ENCODE peak calls at places on chromosomes 6 and 20, in ten cellular contexts. K, F, T, Y, D, S, U, R, B and J are unnamed samples.

GRCh38 chr6:113630738-113631535 is 226.2 kb upstream of the MARCKS start:
- DNase-seq in T (no peak), R (no peak), Y (no peak), F (peak), K (no peak), B (no peak), U (no peak), D (no peak), S (no peak), J (no peak)

GRCh38 chr20:57426831-57427230 is 35.6 kb downstream of the RBM38 start:
- DNase-seq in D (no peak), U (no peak), R (no peak), B (no peak), F (no peak), S (no peak), K (no peak), T (no peak), Y (no peak), J (no peak)

GRCh38 chr6:20044883-20045282 is 167.4 kb downstream of the MBOAT1 start:
- DNase-seq in R (no peak), T (no peak), Y (no peak), F (no peak), S (no peak), B (no peak), U (no peak), K (no peak), D (no peak), J (no peak)

GRCh38 chr20:60201198-60201597 is 243.0 kb downstream of the CDH26 start:
- DNase-seq in R (no peak), U (no peak), F (no peak), D (no peak), T (no peak), Y (no peak), B (no peak), S (no peak), K (no peak), J (no peak)

GRCh38 chr6:50007821-50008220 is 14.0 kb downstream of the DEFB110 start:
- DNase-seq in Y (no peak), T (peak), D (no peak), R (no peak), F (no peak), S (no peak), K (no peak), B (no peak), U (no peak), J (no peak)

GRCh38 chr20:38162149-38162548 is 2.9 kb downstream of the TGM2 start:
- DNase-seq in K (no peak), S (no peak), T (no peak), Y (no peak), B (no peak), F (no peak), U (no peak), D (no peak), R (no peak), J (no peak)

GRCh38 chr6:39546731-39547130 is 178.5 kb downstream of the KIF6 start:
- DNase-seq in K (no peak), B (no peak), R (no peak), S (no peak), Y (no peak), U (no peak), D (no peak), F (no peak), T (no peak), J (no peak)

GRCh38 chr6:44258325-44258863 is 1.1 kb upstream of the SLC35B2 start:
- DNase-seq in S (no peak), D (no peak), B (no peak), T (no peak), U (no peak), Y (no peak), R (no peak), F (peak), K (no peak), J (no peak)

GRCh38 chr20:7080472-7080871 is 313.0 kb downstream of the BMP2 start:
- DNase-seq in B (no peak), D (no peak), K (no peak), U (no peak), S (no peak), Y (no peak), F (no peak), R (no peak), T (no peak), J (no peak)

GRCh38 chr6:103800131-103800670 is 1059.5 kb downstream of the HACE1 start:
- DNase-seq in S (no peak), F (no peak), T (no peak), U (no peak), B (no peak), Y (no peak), D (no peak), K (no peak), R (no peak), J (no peak)

GRCh38 chr6:835476-836160 is 142.7 kb upstream of the EXOC2 start:
- DNase-seq in D (no peak), T (no peak), B (no peak), S (no peak), K (no peak), F (peak), Y (no peak), U (peak), R (no peak), J (no peak)

GRCh38 chr6:89048286-89048923 is 32.1 kb upstream of the PNRC1 start:
- DNase-seq in D (no peak), B (no peak), R (no peak), K (no peak), F (no peak), S (no peak), Y (no peak), U (no peak), T (no peak), J (no peak)

GRCh38 chr6:64520050-64520449 is 884.4 kb downstream of the PHF3 start:
- DNase-seq in Y (no peak), D (no peak), B (no peak), S (no peak), U (peak), R (no peak), K (no peak), F (no peak), T (peak), J (no peak)

GRCh38 chr6:52546192-52546591 is 30.7 kb downstream of the TRAM2 start:
- DNase-seq in T (no peak), B (no peak), R (no peak), U (no peak), Y (no peak), S (no peak), F (no peak), D (no peak), K (no peak), J (no peak)

GRCh38 chr20:5719861-5720401 is 30.3 kb upstream of the SHLD1 start:
- DNase-seq in R (no peak), B (no peak), T (no peak), K (no peak), U (peak), S (no peak), Y (no peak), D (no peak), F (no peak), J (no peak)

GRCh38 chr6:62285612-62286469 is at the start of gene KHDRBS2:
- DNase-seq in K (peak), T (no peak), F (peak), D (peak), Y (peak), R (peak), B (peak), S (peak), U (peak), J (peak)

GRCh38 chr6:158763440-158764187 is 55.6 kb downstream of the EZR start:
- DNase-seq in T (no peak), Y (no peak), D (no peak), S (no peak), R (no peak), K (no peak), B (peak), F (no peak), U (no peak), J (no peak)
- TF ChIP-seq POLR2A in T (no peak), Y (no peak), D (no peak), S (no peak), R (no peak), K (no peak), B (no peak), F (no peak), U (no peak), J (no peak)

DNA sequence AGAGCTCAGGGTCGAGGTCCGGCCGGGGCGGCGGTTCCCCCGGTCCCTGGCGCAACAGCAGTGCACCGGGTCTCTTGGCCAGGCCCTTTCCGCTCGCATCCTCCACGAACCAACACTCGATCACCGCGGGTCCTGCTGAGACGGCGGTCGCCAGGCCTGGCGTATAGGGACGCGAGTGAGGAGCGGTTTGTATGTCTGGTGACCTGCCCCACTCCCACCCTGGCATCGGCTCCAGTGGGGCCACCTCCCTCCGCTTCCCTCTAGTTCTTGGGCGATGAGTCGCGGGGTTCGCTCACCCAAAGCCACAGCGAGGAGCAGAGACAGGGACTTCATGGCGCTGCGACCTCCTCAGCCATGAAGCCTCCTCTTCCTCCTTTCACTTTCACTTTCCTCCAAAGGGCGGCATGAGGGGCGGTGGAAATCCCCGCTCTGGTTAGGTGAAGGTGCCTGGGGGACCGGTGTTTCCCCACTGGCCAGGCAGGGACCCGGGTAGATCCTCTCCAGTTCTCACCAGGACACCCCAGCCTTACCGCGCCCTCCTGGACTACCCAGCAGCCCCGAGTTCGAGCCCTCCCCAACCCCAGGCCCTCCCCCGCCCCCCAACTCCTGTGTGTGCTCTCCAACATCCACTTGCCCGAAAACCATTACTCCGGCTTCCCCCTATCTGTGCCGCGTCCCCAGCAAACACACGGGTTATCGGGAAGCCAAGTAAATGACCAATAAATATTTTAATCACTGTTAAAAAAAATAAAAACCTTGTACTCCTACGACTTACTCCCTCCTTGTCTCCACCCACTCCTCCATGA is at the start of gene TAPBP:
- DNase-seq in S (no peak), U (peak), Y (no peak), T (peak), F (peak), R (peak), K (peak), D (peak), B (peak), J (peak)
- TF ChIP-seq POLR2A in S (no peak), U (no peak), Y (no peak), T (no peak), F (no peak), R (peak), K (no peak), D (peak), B (peak), J (peak)

GRCh38 chr20:62482136-62482833 is 6.5 kb upstream of the GATA5 start:
- DNase-seq in F (no peak), R (no peak), U (no peak), D (no peak), B (peak), T (no peak), K (peak), Y (no peak), S (no peak), J (no peak)
- TF ChIP-seq POLR2A in F (no peak), R (no peak), U (no peak), D (no peak), B (no peak), T (no peak), K (no peak), Y (no peak), S (no peak), J (no peak)

DNA sequence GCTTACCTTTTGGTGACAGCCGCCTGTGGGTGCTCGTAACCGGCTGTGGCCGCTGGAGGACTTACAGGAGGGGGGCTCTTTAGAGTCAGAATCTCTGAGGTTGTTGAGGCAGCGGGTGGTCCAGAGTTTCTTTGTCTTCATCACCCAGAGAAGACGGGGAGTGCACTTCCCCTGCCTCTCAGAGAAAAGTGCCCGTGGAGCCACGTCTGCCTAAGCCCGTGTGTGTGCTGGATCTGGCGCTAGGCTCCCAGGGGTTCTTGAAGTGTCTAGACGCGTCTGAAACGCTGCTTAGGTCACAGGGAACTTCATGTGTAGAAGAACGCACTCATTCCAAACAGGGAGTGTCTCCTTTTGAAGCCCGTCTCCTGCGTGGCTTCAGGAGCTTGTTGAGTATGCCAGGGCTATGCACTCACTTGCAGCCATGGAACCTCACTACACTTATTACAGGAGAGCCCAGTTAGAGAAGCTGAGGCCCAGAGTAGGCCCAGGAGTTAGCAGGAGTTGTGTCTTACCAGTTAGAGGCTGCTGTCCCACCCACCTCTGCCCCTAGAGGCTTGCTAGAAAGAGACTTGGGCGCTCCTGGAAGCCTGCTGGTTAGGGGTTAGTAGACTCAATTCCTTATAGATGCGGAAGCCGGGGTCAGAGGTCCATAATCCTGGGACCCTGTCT is 1.3 kb downstream of the LSM14B start:
- DNase-seq in R (no peak), D (no peak), T (no peak), Y (no peak), S (no peak), U (no peak), F (no peak), B (no peak), K (no peak), J (no peak)
- TF ChIP-seq POLR2A in R (no peak), D (no peak), T (no peak), Y (no peak), S (no peak), U (no peak), F (no peak), B (no peak), K (no peak), J (no peak)

DNA sequence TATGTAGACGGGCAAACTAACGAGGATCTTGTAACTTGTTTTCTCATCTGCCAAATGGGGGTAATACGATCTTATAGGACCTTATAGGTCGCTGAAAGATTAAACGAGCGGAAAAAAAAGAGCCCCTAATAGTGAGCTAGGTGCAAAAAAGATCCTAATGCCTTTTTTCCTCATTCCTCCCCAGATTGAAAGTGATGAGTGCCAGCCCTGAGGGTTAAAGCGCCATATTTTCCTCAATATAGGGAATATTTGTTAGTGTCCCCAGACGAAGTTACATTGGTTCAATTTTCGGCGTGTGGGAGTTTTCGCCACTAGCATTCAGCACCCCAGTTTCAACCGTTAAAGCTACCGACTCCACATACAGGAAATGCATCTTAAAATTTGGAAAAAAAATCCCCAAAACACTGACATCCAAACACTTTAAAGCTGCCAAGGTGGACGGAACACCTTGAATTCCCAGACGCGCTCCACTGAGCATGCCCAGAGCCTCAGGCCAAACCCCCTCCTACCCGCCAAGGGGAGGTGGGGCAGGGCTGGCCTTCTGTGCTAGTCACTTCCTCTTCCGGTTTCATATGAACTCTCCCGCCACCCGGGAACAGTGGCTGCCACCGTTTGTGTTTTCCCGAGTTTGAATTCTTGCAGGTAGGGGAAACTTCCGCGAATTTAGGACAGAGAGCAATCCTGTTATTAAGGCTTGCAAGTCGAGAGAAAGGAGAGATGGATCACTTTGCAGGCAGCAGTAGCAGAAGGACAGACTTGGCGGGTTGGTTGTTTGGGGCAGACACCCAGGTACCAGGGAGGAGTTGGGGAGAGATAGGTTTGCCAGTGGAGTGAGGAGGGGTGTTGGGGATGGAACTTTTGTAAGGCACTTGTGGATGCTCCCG is at the start of gene PRIM2:
- DNase-seq in T (peak), R (peak), F (peak), B (peak), Y (peak), U (peak), S (peak), D (peak), K (peak), J (peak)
- TF ChIP-seq POLR2A in T (peak), R (no peak), F (no peak), B (no peak), Y (no peak), U (peak), S (no peak), D (peak), K (no peak), J (peak)

GRCh38 chr6:106549521-106549920 is 79.8 kb downstream of the RTN4IP1 start:
- DNase-seq in R (no peak), B (no peak), U (no peak), D (no peak), T (no peak), F (no peak), S (no peak), Y (no peak), K (no peak), J (no peak)

GRCh38 chr6:106546322-106547052 is 82.8 kb downstream of the RTN4IP1 start:
- DNase-seq in K (no peak), D (no peak), Y (no peak), U (peak), R (no peak), F (no peak), B (no peak), S (no peak), T (no peak), J (no peak)

GRCh38 chr6:106547961-106548453 is 81.3 kb downstream of the RTN4IP1 start:
- DNase-seq in K (no peak), F (no peak), T (no peak), B (no peak), Y (no peak), S (no peak), R (peak), D (no peak), U (no peak), J (no peak)

GRCh38 chr6:106547556-106547955 is 81.7 kb downstream of the RTN4IP1 start:
- DNase-seq in F (no peak), B (no peak), Y (no peak), D (no peak), R (no peak), K (no peak), T (no peak), S (no peak), U (no peak), J (no peak)

GRCh38 chr6:106547053-106547414 is 82.3 kb downstream of the RTN4IP1 start:
- DNase-seq in K (no peak), B (no peak), T (no peak), D (no peak), U (no peak), R (no peak), F (no peak), S (no peak), Y (no peak), J (no peak)
- TF ChIP-seq POLR2A in K (no peak), B (no peak), T (no peak), D (no peak), U (no peak), R (no peak), F (no peak), S (no peak), Y (no peak), J (no peak)

GRCh38 chr20:63941282-63942060 is 14.7 kb downstream of the UCKL1 start:
- DNase-seq in B (peak), T (peak), U (peak), Y (no peak), R (peak), S (peak), F (peak), K (peak), D (peak), J (peak)

GRCh38 chr20:63942250-63943006 is 13.8 kb downstream of the UCKL1 start:
- DNase-seq in D (peak), U (peak), Y (no peak), K (peak), B (peak), F (peak), R (peak), S (no peak), T (no peak), J (no peak)

GRCh38 chr20:63944078-63944941 is 11.9 kb downstream of the UCKL1 start:
- DNase-seq in K (no peak), U (no peak), D (no peak), F (peak), Y (no peak), R (no peak), S (no peak), B (peak), T (no peak), J (no peak)

GRCh38 chr20:63943808-63944077 is 12.5 kb downstream of the UCKL1 start:
- DNase-seq in D (no peak), B (no peak), T (no peak), U (no peak), S (no peak), F (no peak), K (no peak), R (no peak), Y (no peak), J (no peak)

DNA sequence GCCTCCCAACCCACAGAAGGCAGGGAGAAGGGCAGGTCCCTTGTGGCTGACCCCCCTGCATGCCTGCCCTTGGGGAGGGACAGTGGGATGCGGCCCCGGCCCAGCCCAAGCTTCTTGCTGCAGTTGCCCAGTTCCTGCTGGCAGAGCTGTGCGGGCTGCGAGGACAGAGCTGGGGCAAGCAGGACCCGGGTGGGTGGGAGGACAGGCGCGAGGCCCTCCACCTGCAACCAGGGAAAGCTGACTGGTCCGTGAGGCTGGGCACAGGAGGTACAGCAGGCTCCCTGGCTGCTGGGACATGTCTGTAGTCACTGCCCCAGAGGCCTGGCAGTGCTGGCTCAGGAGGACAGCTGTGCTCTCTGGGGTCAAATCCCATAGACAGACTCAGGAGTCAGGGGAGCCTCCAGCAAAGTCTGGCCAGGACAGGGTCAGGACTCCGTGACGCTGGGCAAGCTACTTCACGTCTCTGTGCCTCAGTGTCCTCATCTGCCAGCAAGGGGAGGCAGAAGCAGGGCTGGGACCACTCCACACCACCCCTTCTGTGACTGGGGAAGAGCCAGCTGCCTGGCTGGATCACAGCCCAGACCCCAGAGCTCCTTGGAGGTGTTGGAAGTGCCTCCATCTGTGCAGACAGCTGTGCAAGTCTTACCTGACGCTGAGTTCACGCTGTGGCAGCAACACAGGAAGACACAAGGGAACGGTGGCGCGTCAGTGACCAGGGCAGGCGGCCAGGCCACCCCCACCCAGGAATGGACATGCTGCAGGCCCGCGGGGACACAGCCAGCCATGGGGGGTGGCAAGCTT is 13.0 kb downstream of the UCKL1 start:
- DNase-seq in D (no peak), S (no peak), U (no peak), Y (no peak), T (no peak), F (peak), K (no peak), B (peak), R (no peak), J (no peak)
- TF ChIP-seq POLR2A in D (no peak), S (no peak), U (no peak), Y (no peak), T (no peak), F (no peak), K (no peak), B (no peak), R (no peak), J (no peak)